ENCODE peak calls at places on chromosomes 3 and 15, in eight cellular contexts. E is HFFc6, L is glutamatergic neuron, N is substantia nigra, D is iris pigment epithelial cell, J is fibroblast of lung, P is AG04449, F is EL. I is an unnamed sample.

GRCh38 chr3:187618732-187619131 is 51.5 kb downstream of the SST start:
- DNase-seq in E (no peak), L (no peak), N (no peak), D (no peak), J (no peak), P (no peak), F (no peak), I (no peak)

GRCh38 chr3:188792788-188793187 is 379.0 kb upstream of the TPRG1 start:
- DNase-seq in E (no peak), L (peak; percentile 56), N (peak; percentile 43), D (peak; percentile 55), J (peak; percentile 41), P (no peak), F (no peak), I (no peak)

GRCh38 chr3:114439279-114439678 is 145.5 kb downstream of the TIGIT start:
- DNase-seq in E (peak; percentile 26), L (no peak), N (no peak), D (peak; percentile 39), J (no peak), P (peak; percentile 47), F (peak; percentile 80), I (no peak)

GRCh38 chr3:35721628-35722027 is 82.3 kb downstream of the ARPP21 start:
- DNase-seq in E (no peak), L (no peak), N (no peak), D (no peak), J (no peak), P (no peak), F (no peak), I (no peak)

GRCh38 chr3:190339130-190339529 is 16.9 kb upstream of the CLDN1 start:
- DNase-seq in E (peak; percentile 50), L (no peak), N (no peak), D (peak; percentile 66), J (no peak), P (no peak), F (peak; percentile 65), I (no peak)

GRCh38 chr3:171396048-171396447 is 64.2 kb downstream of the TNIK start:
- DNase-seq in E (no peak), L (no peak), N (no peak), D (peak; percentile 72), J (peak; percentile 39), P (no peak), F (peak; percentile 67), I (no peak)

GRCh38 chr15:63348392-63348791 is 33.3 kb downstream of the CA12 start:
- DNase-seq in E (peak; percentile 65), L (no peak), N (peak; percentile 73), D (peak; percentile 64), J (peak; percentile 60), P (no peak), F (peak; percentile 70), I (peak; percentile 59)

GRCh38 chr3:172246107-172246870 is 202.0 kb downstream of the GHSR start:
- DNase-seq in E (no peak), L (no peak), N (no peak), D (no peak), J (no peak), P (no peak), F (no peak), I (no peak)

GRCh38 chr15:94230886-94231727 is at the start of gene MCTP2:
- DNase-seq in E (peak; percentile 69), L (peak; percentile 65), N (no peak), D (peak; percentile 50), J (peak; percentile 56), P (peak; percentile 50), F (peak; percentile 39), I (no peak)

GRCh38 chr15:41894791-41895463 is 1.1 kb upstream of the SPTBN5 start:
- DNase-seq in E (peak; percentile 78), L (no peak), N (no peak), D (peak; percentile 83), J (peak; percentile 68), P (no peak), F (peak; percentile 86), I (peak; percentile 25)

GRCh38 chr3:114451051-114451451 is 157.2 kb downstream of the TIGIT start:
- DNase-seq in E (no peak), L (no peak), N (no peak), D (no peak), J (peak; percentile 11), P (no peak), F (no peak), I (no peak)

GRCh38 chr15:28106294-28107110 is 7.4 kb upstream of the OCA2 start:
- DNase-seq in E (no peak), L (no peak), N (no peak), D (no peak), J (no peak), P (no peak), F (peak; percentile 13), I (peak; percentile 28)

GRCh38 chr3:13474776-13475303 is 5.3 kb upstream of the HDAC11 start:
- DNase-seq in E (no peak), L (no peak), N (no peak), D (no peak), J (no peak), P (no peak), F (no peak), I (no peak)

GRCh38 chr15:60340207-60340921 is 57.4 kb downstream of the ANXA2 start:
- DNase-seq in E (no peak), L (no peak), N (no peak), D (no peak), J (no peak), P (no peak), F (peak; percentile 65), I (no peak)

GRCh38 chr3:138373695-138374094 is 25.3 kb downstream of the MRAS start:
- DNase-seq in E (no peak), L (no peak), N (no peak), D (no peak), J (no peak), P (no peak), F (no peak), I (no peak)

GRCh38 chr15:58467722-58468436 is 36.1 kb downstream of the LIPC start:
- DNase-seq in E (no peak), L (no peak), N (no peak), D (peak; percentile 34), J (no peak), P (no peak), F (no peak), I (no peak)

GRCh38 chr3:101846709-101847108 is 2.6 kb upstream of the NFKBIZ start:
- DNase-seq in E (no peak), L (no peak), N (no peak), D (no peak), J (no peak), P (no peak), F (no peak), I (no peak)

GRCh38 chr3:115602194-115602593 is 21.1 kb upstream of the GAP43 start:
- DNase-seq in E (no peak), L (no peak), N (no peak), D (no peak), J (no peak), P (no peak), F (no peak), I (no peak)

GRCh38 chr3:33092496-33093254 is 4.3 kb downstream of the GLB1 start:
- DNase-seq in E (no peak), L (no peak), N (no peak), D (no peak), J (no peak), P (no peak), F (no peak), I (no peak)

GRCh38 chr15:69035205-69035917 is 20.9 kb downstream of the NOX5 start:
- DNase-seq in E (peak; percentile 15), L (peak; percentile 36), N (no peak), D (no peak), J (no peak), P (no peak), F (no peak), I (no peak)

GRCh38 chr15:29183071-29183831 is 86.4 kb downstream of the NSMCE3 start:
- DNase-seq in E (peak; percentile 3), L (no peak), N (no peak), D (peak; percentile 7), J (no peak), P (peak; percentile 19), F (peak; percentile 36), I (no peak)

GRCh38 chr15:58330468-58330793 is 101.4 kb upstream of the LIPC start:
- DNase-seq in E (no peak), L (no peak), N (no peak), D (no peak), J (no peak), P (no peak), F (no peak), I (no peak)

GRCh38 chr3:190175490-190175889 is 54.8 kb upstream of the P3H2 start:
- DNase-seq in E (peak; percentile 28), L (no peak), N (no peak), D (peak; percentile 34), J (no peak), P (no peak), F (peak; percentile 49), I (no peak)

GRCh38 chr3:177333535-177334495 is 136.5 kb upstream of the TBL1XR1 start:
- DNase-seq in E (no peak), L (no peak), N (no peak), D (no peak), J (peak; percentile 24), P (no peak), F (no peak), I (no peak)

GRCh38 chr3:169152319-169152718 is 511.2 kb downstream of the MECOM start:
- DNase-seq in E (no peak), L (no peak), N (no peak), D (no peak), J (no peak), P (no peak), F (no peak), I (no peak)

GRCh38 chr3:126529585-126530170 is 5.7 kb downstream of the CHST13 start:
- DNase-seq in E (no peak), L (no peak), N (no peak), D (no peak), J (no peak), P (no peak), F (no peak), I (no peak)

GRCh38 chr3:155921486-155921885 is 51.0 kb downstream of the GMPS start:
- DNase-seq in E (no peak), L (no peak), N (no peak), D (no peak), J (no peak), P (no peak), F (no peak), I (no peak)

GRCh38 chr3:58350627-58351013 is 17.9 kb downstream of the PXK start:
- DNase-seq in E (peak; percentile 32), L (no peak), N (no peak), D (peak; percentile 69), J (peak; percentile 51), P (no peak), F (peak; percentile 42), I (no peak)

GRCh38 chr3:60746690-60747416 is 504.4 kb downstream of the FHIT start:
- DNase-seq in E (no peak), L (no peak), N (no peak), D (no peak), J (peak; percentile 43), P (no peak), F (no peak), I (no peak)

GRCh38 chr3:151216641-151217040 is 13.6 kb upstream of the GPR171 start:
- DNase-seq in E (peak; percentile 41), L (no peak), N (no peak), D (peak; percentile 28), J (no peak), P (no peak), F (no peak), I (no peak)

GRCh38 chr3:64493149-64493548 is 194.7 kb downstream of the ADAMTS9 start:
- DNase-seq in E (no peak), L (no peak), N (no peak), D (no peak), J (no peak), P (no peak), F (no peak), I (no peak)

GRCh38 chr3:186220886-186221285 is 112.0 kb upstream of the ETV5 start:
- DNase-seq in E (no peak), L (no peak), N (peak; percentile 74), D (no peak), J (peak; percentile 34), P (no peak), F (no peak), I (peak; percentile 38)

GRCh38 chr3:127817331-127817821 is 4.9 kb downstream of the MGLL start:
- DNase-seq in E (peak; percentile 83), L (no peak), N (no peak), D (peak; percentile 74), J (peak; percentile 81), P (no peak), F (peak; percentile 88), I (no peak)

GRCh38 chr3:98906230-98906629 is 4.7 kb upstream of the DCBLD2 start:
- DNase-seq in E (peak; percentile 93), L (no peak), N (no peak), D (peak; percentile 93), J (peak; percentile 64), P (peak; percentile 57), F (peak; percentile 92), I (no peak)